ENCODE peak calls at places on chromosomes 5 and 9, in eight cellular contexts. One of them, this sample, is unnamed.
A peak's percentile ranks its signal among the peaks of the same experiment; 100 is the strongest.

GRCh38 chr5:33679791-33680190 is 212.0 kb downstream of the ADAMTS12 start:
- DNase-seq in right cardiac atrium: no peak
- DNase-seq in heart right ventricle: no peak
- DNase-seq in GM23248: peak; percentile 74
- DNase-seq in ovary: no peak
- DNase-seq in mammary epithelial cell: no peak
- DNase-seq in SK-N-SH: no peak
- DNase-seq in tibial nerve: no peak
- DNase-seq in this sample: no peak

GRCh38 chr5:10539685-10539998 is 24.2 kb upstream of the ANKRD33B start:
- DNase-seq in right cardiac atrium: no peak
- DNase-seq in heart right ventricle: no peak
- DNase-seq in GM23248: peak; percentile 65
- DNase-seq in ovary: no peak
- DNase-seq in mammary epithelial cell: no peak
- DNase-seq in SK-N-SH: no peak
- DNase-seq in tibial nerve: no peak
- DNase-seq in this sample: no peak

GRCh38 chr9:5698810-5699556 is 70.1 kb downstream of the RIC1 start:
- DNase-seq in right cardiac atrium: no peak
- DNase-seq in heart right ventricle: no peak
- DNase-seq in GM23248: no peak
- DNase-seq in ovary: no peak
- DNase-seq in mammary epithelial cell: no peak
- DNase-seq in SK-N-SH: no peak
- DNase-seq in tibial nerve: no peak
- DNase-seq in this sample: no peak

GRCh38 chr5:109035470-109035869 is 287.8 kb downstream of the FER start:
- DNase-seq in right cardiac atrium: no peak
- DNase-seq in heart right ventricle: no peak
- DNase-seq in GM23248: peak; percentile 35
- DNase-seq in ovary: no peak
- DNase-seq in mammary epithelial cell: no peak
- DNase-seq in SK-N-SH: no peak
- DNase-seq in tibial nerve: no peak
- DNase-seq in this sample: no peak

GRCh38 chr5:44388504-44389409 is 463 bp downstream of the FGF10 start:
- DNase-seq in right cardiac atrium: peak; percentile 44
- DNase-seq in heart right ventricle: no peak
- DNase-seq in GM23248: peak; percentile 41
- DNase-seq in ovary: peak; percentile 41
- DNase-seq in mammary epithelial cell: no peak
- DNase-seq in SK-N-SH: no peak
- DNase-seq in tibial nerve: peak; percentile 18
- DNase-seq in this sample: no peak

GRCh38 chr9:128636024-128636390 is 20.6 kb downstream of the DYNC2I2 start:
- DNase-seq in right cardiac atrium: peak; percentile 84
- DNase-seq in heart right ventricle: peak; percentile 70
- DNase-seq in GM23248: peak; percentile 34
- DNase-seq in ovary: peak; percentile 64
- DNase-seq in mammary epithelial cell: no peak
- DNase-seq in SK-N-SH: peak; percentile 43
- DNase-seq in tibial nerve: no peak
- DNase-seq in this sample: no peak

GRCh38 chr9:129853614-129854013 is 18.4 kb downstream of the USP20 start:
- DNase-seq in right cardiac atrium: no peak
- DNase-seq in heart right ventricle: no peak
- DNase-seq in GM23248: no peak
- DNase-seq in ovary: no peak
- DNase-seq in mammary epithelial cell: no peak
- DNase-seq in SK-N-SH: no peak
- DNase-seq in tibial nerve: no peak
- DNase-seq in this sample: no peak

GRCh38 chr9:94952553-94953373 is 226.3 kb downstream of the AOPEP start:
- DNase-seq in right cardiac atrium: no peak
- DNase-seq in heart right ventricle: peak; percentile 69
- DNase-seq in GM23248: peak; percentile 47
- DNase-seq in ovary: peak; percentile 58
- DNase-seq in mammary epithelial cell: peak; percentile 61
- DNase-seq in SK-N-SH: no peak
- DNase-seq in tibial nerve: peak; percentile 33
- DNase-seq in this sample: no peak

GRCh38 chr5:6083311-6083941 is 294.9 kb downstream of the MED10 start:
- DNase-seq in right cardiac atrium: no peak
- DNase-seq in heart right ventricle: no peak
- DNase-seq in GM23248: no peak
- DNase-seq in ovary: no peak
- DNase-seq in mammary epithelial cell: no peak
- DNase-seq in SK-N-SH: no peak
- DNase-seq in tibial nerve: no peak
- DNase-seq in this sample: no peak

GRCh38 chr9:92564479-92564878 is 28.7 kb upstream of the ECM2 start:
- DNase-seq in right cardiac atrium: no peak
- DNase-seq in heart right ventricle: no peak
- DNase-seq in GM23248: peak; percentile 46
- DNase-seq in ovary: no peak
- DNase-seq in mammary epithelial cell: no peak
- DNase-seq in SK-N-SH: no peak
- DNase-seq in tibial nerve: no peak
- DNase-seq in this sample: no peak

GRCh38 chr5:17046320-17046719 is 110.2 kb upstream of the MYO10 start:
- DNase-seq in right cardiac atrium: no peak
- DNase-seq in heart right ventricle: no peak
- DNase-seq in GM23248: no peak
- DNase-seq in ovary: no peak
- DNase-seq in mammary epithelial cell: no peak
- DNase-seq in SK-N-SH: no peak
- DNase-seq in tibial nerve: no peak
- DNase-seq in this sample: no peak

GRCh38 chr5:41427505-41427904 is 82.9 kb downstream of the PLCXD3 start:
- DNase-seq in right cardiac atrium: no peak
- DNase-seq in heart right ventricle: no peak
- DNase-seq in GM23248: no peak
- DNase-seq in ovary: no peak
- DNase-seq in mammary epithelial cell: no peak
- DNase-seq in SK-N-SH: no peak
- DNase-seq in tibial nerve: no peak
- DNase-seq in this sample: no peak

GRCh38 chr5:87872986-87873385 is 395.7 kb downstream of the TMEM161B start:
- DNase-seq in right cardiac atrium: no peak
- DNase-seq in heart right ventricle: no peak
- DNase-seq in GM23248: no peak
- DNase-seq in ovary: no peak
- DNase-seq in mammary epithelial cell: no peak
- DNase-seq in SK-N-SH: no peak
- DNase-seq in tibial nerve: no peak
- DNase-seq in this sample: no peak

GRCh38 chr9:109993250-109993978 is 213.4 kb downstream of the PALM2AKAP2 start:
- DNase-seq in right cardiac atrium: no peak
- DNase-seq in heart right ventricle: no peak
- DNase-seq in GM23248: no peak
- DNase-seq in ovary: no peak
- DNase-seq in mammary epithelial cell: no peak
- DNase-seq in SK-N-SH: no peak
- DNase-seq in tibial nerve: no peak
- DNase-seq in this sample: no peak

GRCh38 chr9:137127301-137128157 is 11.4 kb upstream of the GRIN1 start:
- DNase-seq in right cardiac atrium: peak; percentile 66
- DNase-seq in heart right ventricle: no peak
- DNase-seq in GM23248: peak; percentile 41
- DNase-seq in ovary: no peak
- DNase-seq in mammary epithelial cell: no peak
- DNase-seq in SK-N-SH: no peak
- DNase-seq in tibial nerve: no peak
- DNase-seq in this sample: no peak

GRCh38 chr5:69083412-69083811 is 10.4 kb upstream of the SLC30A5 start:
- DNase-seq in right cardiac atrium: no peak
- DNase-seq in heart right ventricle: no peak
- DNase-seq in GM23248: peak; percentile 9
- DNase-seq in ovary: no peak
- DNase-seq in mammary epithelial cell: peak; percentile 35
- DNase-seq in SK-N-SH: no peak
- DNase-seq in tibial nerve: no peak
- DNase-seq in this sample: no peak

GRCh38 chr5:128669803-128670202 is 131.8 kb upstream of the FBN2 start:
- DNase-seq in right cardiac atrium: no peak
- DNase-seq in heart right ventricle: no peak
- DNase-seq in GM23248: no peak
- DNase-seq in ovary: no peak
- DNase-seq in mammary epithelial cell: peak; percentile 58
- DNase-seq in SK-N-SH: no peak
- DNase-seq in tibial nerve: no peak
- DNase-seq in this sample: no peak

GRCh38 chr9:135128035-135128670 is 40.7 kb downstream of the OLFM1 start:
- DNase-seq in right cardiac atrium: peak; percentile 12
- DNase-seq in heart right ventricle: no peak
- DNase-seq in GM23248: no peak
- DNase-seq in ovary: no peak
- DNase-seq in mammary epithelial cell: no peak
- DNase-seq in SK-N-SH: peak; percentile 80
- DNase-seq in tibial nerve: no peak
- DNase-seq in this sample: no peak
- H3K9me3 ChIP-seq in right cardiac atrium: no peaks in the 10 kb centered on the region
- H3K9me3 ChIP-seq in heart right ventricle: no peaks in the 10 kb centered on the region
- H3K9me3 ChIP-seq in GM23248: no peaks in the 10 kb centered on the region
- H3K9me3 ChIP-seq in ovary: no peaks in the 10 kb centered on the region
- H3K9me3 ChIP-seq in mammary epithelial cell: peaks cover 49% of the 10 kb centered on the region
- H3K9me3 ChIP-seq in SK-N-SH: no peaks in the 10 kb centered on the region
- H3K9me3 ChIP-seq in tibial nerve: no peaks in the 10 kb centered on the region
- H3K9me3 ChIP-seq in this sample: no peaks in the 10 kb centered on the region

DNA sequence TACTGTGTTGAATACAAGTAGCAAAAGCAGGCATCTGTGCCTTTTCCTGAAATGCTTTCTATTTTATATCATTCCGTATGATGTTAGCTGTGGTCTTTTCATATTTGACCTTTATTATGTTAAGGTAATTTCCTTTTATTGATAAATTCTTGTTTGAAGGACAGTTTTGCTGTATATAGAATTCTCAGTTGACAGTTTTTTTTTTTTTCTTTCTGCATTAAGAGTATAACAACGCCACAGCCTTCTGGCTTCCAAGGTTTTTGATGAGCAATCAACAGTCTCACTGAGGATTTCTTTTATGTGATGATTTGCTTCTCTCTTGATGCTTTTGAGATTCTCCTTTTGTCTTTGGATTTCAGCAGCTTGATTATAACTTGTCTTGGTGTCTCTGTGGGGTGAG is 23.6 kb downstream of the ZNF483 start:
- DNase-seq in right cardiac atrium: no peak
- DNase-seq in heart right ventricle: no peak
- DNase-seq in GM23248: no peak
- DNase-seq in ovary: no peak
- DNase-seq in mammary epithelial cell: no peak
- DNase-seq in SK-N-SH: no peak
- DNase-seq in tibial nerve: no peak
- DNase-seq in this sample: no peak
- H3K9me3 ChIP-seq in right cardiac atrium: peaks cover 10% of the 10 kb centered on the region
- H3K9me3 ChIP-seq in heart right ventricle: peaks cover 6% of the 10 kb centered on the region
- H3K9me3 ChIP-seq in GM23248: peaks cover 24% of the 10 kb centered on the region
- H3K9me3 ChIP-seq in ovary: peaks cover 11% of the 10 kb centered on the region
- H3K9me3 ChIP-seq in mammary epithelial cell: peaks cover 35% of the 10 kb centered on the region
- H3K9me3 ChIP-seq in SK-N-SH: peaks cover 4% of the 10 kb centered on the region
- H3K9me3 ChIP-seq in tibial nerve: peaks cover 100% of the 10 kb centered on the region
- H3K9me3 ChIP-seq in this sample: peaks cover 34% of the 10 kb centered on the region

GRCh38 chr5:1883120-1883924 is 597 bp upstream of the IRX4 start:
- DNase-seq in right cardiac atrium: peak; percentile 42
- DNase-seq in heart right ventricle: no peak
- DNase-seq in GM23248: peak; percentile 30
- DNase-seq in ovary: no peak
- DNase-seq in mammary epithelial cell: peak; percentile 57
- DNase-seq in SK-N-SH: peak; percentile 71
- DNase-seq in tibial nerve: no peak
- DNase-seq in this sample: no peak

GRCh38 chr5:1881273-1881586 is 1.5 kb downstream of the IRX4 start:
- DNase-seq in right cardiac atrium: no peak
- DNase-seq in heart right ventricle: no peak
- DNase-seq in GM23248: no peak
- DNase-seq in ovary: no peak
- DNase-seq in mammary epithelial cell: peak; percentile 75
- DNase-seq in SK-N-SH: no peak
- DNase-seq in tibial nerve: no peak
- DNase-seq in this sample: no peak

GRCh38 chr5:1883925-1884637 is 1.4 kb upstream of the IRX4 start:
- DNase-seq in right cardiac atrium: peak; percentile 50
- DNase-seq in heart right ventricle: no peak
- DNase-seq in GM23248: no peak
- DNase-seq in ovary: no peak
- DNase-seq in mammary epithelial cell: peak; percentile 92
- DNase-seq in SK-N-SH: no peak
- DNase-seq in tibial nerve: no peak
- DNase-seq in this sample: no peak

GRCh38 chr5:1881731-1882336 is 891 bp downstream of the IRX4 start:
- DNase-seq in right cardiac atrium: peak; percentile 37
- DNase-seq in heart right ventricle: no peak
- DNase-seq in GM23248: no peak
- DNase-seq in ovary: no peak
- DNase-seq in mammary epithelial cell: peak; percentile 53
- DNase-seq in SK-N-SH: no peak
- DNase-seq in tibial nerve: no peak
- DNase-seq in this sample: no peak

DNA sequence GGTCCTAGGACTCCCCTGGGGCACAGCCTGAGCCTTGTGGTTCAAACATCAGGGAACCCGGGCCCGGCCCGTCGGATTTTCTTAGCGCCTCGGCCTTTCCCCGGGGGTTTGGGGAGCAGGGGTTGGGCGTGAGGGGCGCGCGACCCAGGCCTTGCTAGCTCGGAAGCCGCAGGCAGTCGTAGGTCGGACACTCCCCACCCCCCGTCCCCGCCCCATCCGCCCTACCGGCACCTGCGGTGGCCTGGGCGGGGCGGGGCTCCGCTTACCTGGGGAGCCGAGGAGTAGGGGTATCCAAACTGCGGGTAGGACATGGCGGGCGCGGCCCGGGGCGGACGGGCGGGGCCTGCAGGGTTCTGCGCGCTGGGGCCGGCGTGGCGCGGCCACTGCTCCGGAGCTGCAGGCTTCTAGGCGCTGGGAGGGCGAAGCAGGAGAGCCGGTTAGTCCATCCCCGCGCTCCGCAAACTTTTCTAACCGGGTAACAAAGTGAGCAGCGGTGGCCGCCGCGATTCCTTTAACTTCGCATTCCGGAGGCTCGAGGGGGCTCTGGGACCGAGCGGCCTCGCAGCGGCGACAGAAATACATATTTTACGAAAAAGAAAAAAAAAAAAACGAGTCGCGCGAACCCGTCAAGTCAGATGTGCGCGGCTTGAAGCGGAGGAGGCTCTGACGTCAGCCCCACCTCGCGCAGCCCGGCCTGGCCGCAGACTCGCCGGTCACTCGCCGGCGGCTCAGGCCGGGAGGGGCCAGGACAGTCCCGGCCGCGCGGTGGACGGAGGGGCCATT is at the start of gene IRX4:
- DNase-seq in right cardiac atrium: peak; percentile 48
- DNase-seq in heart right ventricle: no peak
- DNase-seq in GM23248: peak; percentile 45
- DNase-seq in ovary: no peak
- DNase-seq in mammary epithelial cell: peak; percentile 73
- DNase-seq in SK-N-SH: peak; percentile 50
- DNase-seq in tibial nerve: no peak
- DNase-seq in this sample: no peak
- H3K9me3 ChIP-seq in right cardiac atrium: no peaks in the 10 kb centered on the region
- H3K9me3 ChIP-seq in heart right ventricle: no peaks in the 10 kb centered on the region
- H3K9me3 ChIP-seq in GM23248: no peaks in the 10 kb centered on the region
- H3K9me3 ChIP-seq in ovary: no peaks in the 10 kb centered on the region
- H3K9me3 ChIP-seq in mammary epithelial cell: no peaks in the 10 kb centered on the region
- H3K9me3 ChIP-seq in SK-N-SH: no peaks in the 10 kb centered on the region
- H3K9me3 ChIP-seq in tibial nerve: no peaks in the 10 kb centered on the region
- H3K9me3 ChIP-seq in this sample: no peaks in the 10 kb centered on the region

GRCh38 chr5:38305148-38305547 is 46.8 kb downstream of the EGFLAM start:
- DNase-seq in right cardiac atrium: no peak
- DNase-seq in heart right ventricle: no peak
- DNase-seq in GM23248: no peak
- DNase-seq in ovary: no peak
- DNase-seq in mammary epithelial cell: no peak
- DNase-seq in SK-N-SH: no peak
- DNase-seq in tibial nerve: no peak
- DNase-seq in this sample: no peak
- H3K9me3 ChIP-seq in right cardiac atrium: peaks cover 11% of the 10 kb centered on the region
- H3K9me3 ChIP-seq in heart right ventricle: no peaks in the 10 kb centered on the region
- H3K9me3 ChIP-seq in GM23248: no peaks in the 10 kb centered on the region
- H3K9me3 ChIP-seq in ovary: no peaks in the 10 kb centered on the region
- H3K9me3 ChIP-seq in mammary epithelial cell: peaks cover 9% of the 10 kb centered on the region
- H3K9me3 ChIP-seq in SK-N-SH: no peaks in the 10 kb centered on the region
- H3K9me3 ChIP-seq in tibial nerve: peaks cover 31% of the 10 kb centered on the region
- H3K9me3 ChIP-seq in this sample: peaks cover 4% of the 10 kb centered on the region

This sample was measured in T-helper 17 cell.